ENCODE peak calls at places on chromosomes 2 and 18, in ten cellular contexts. D is cardiac fibroblast, Z is A549, G is GM12865, X is T-helper 1 cell, I is tibial nerve, P is non-pigmented ciliary epithelial cell, S is type B pancreatic cell, W is left cardiac atrium, J is midbrain. B is an unnamed sample.

GRCh38 chr2:49619804-49620203 is 465.5 kb upstream of the FSHR start:
- DNase-seq in D (no peak), Z (no peak), G (no peak), X (no peak), I (no peak), P (no peak), S (no peak), W (no peak), J (no peak), B (no peak)

GRCh38 chr2:74010087-74010541 is 25.4 kb downstream of the TET3 start:
- DNase-seq in D (peak; percentile 48), Z (no peak), G (no peak), X (no peak), I (no peak), P (no peak), S (peak; percentile 72), W (peak; percentile 58), J (no peak), B (no peak)

GRCh38 chr2:125745514-125745913 is 910.4 kb upstream of the GYPC start:
- DNase-seq in D (peak; percentile 7), Z (no peak), G (peak; percentile 84), X (no peak), I (no peak), P (no peak), S (no peak), W (no peak), J (peak; percentile 81), B (no peak)

GRCh38 chr2:126662623-126663022 is 6.7 kb downstream of the GYPC start:
- DNase-seq in D (no peak), Z (no peak), G (peak; percentile 60), X (no peak), I (no peak), P (no peak), S (no peak), W (no peak), J (no peak), B (no peak)

GRCh38 chr2:99878951-99879350 is 263.4 kb downstream of the AFF3 start:
- DNase-seq in D (peak; percentile 56), Z (no peak), G (no peak), X (no peak), I (no peak), P (no peak), S (no peak), W (no peak), J (no peak), B (no peak)

GRCh38 chr18:7272268-7273049 is 41.6 kb downstream of the LRRC30 start:
- DNase-seq in D (peak; percentile 89), Z (peak; percentile 33), G (no peak), X (no peak), I (peak; percentile 31), P (peak; percentile 50), S (no peak), W (peak; percentile 82), J (peak; percentile 81), B (peak; percentile 66)

GRCh38 chr2:174535757-174536703 is 49.2 kb upstream of the GPR155 start:
- DNase-seq in D (no peak), Z (no peak), G (peak; percentile 18), X (no peak), I (no peak), P (no peak), S (no peak), W (no peak), J (no peak), B (no peak)

GRCh38 chr2:88626171-88627054 is 851 bp downstream of the EIF2AK3 start:
- DNase-seq in D (peak; percentile 31), Z (peak; percentile 14), G (peak; percentile 57), X (peak; percentile 34), I (no peak), P (no peak), S (no peak), W (peak; percentile 50), J (no peak), B (peak; percentile 28)

GRCh38 chr2:16437189-16437588 is 228.4 kb downstream of the CYRIA start:
- DNase-seq in D (no peak), Z (no peak), G (no peak), X (no peak), I (no peak), P (no peak), S (no peak), W (no peak), J (no peak), B (no peak)

GRCh38 chr2:19352946-19353720 is 5.3 kb downstream of the OSR1 start:
- DNase-seq in D (no peak), Z (no peak), G (no peak), X (no peak), I (no peak), P (no peak), S (no peak), W (no peak), J (no peak), B (no peak)

GRCh38 chr2:32058130-32058529 is 5.2 kb upstream of the SPAST start:
- DNase-seq in D (no peak), Z (no peak), G (no peak), X (no peak), I (no peak), P (no peak), S (no peak), W (no peak), J (no peak), B (no peak)

GRCh38 chr2:95298471-95299111 is 1.4 kb downstream of the KCNIP3 start:
- DNase-seq in D (no peak), Z (no peak), G (no peak), X (no peak), I (no peak), P (no peak), S (no peak), W (no peak), J (no peak), B (peak; percentile 33)

GRCh38 chr2:160687629-160688028 is 194.0 kb upstream of the RBMS1 start:
- DNase-seq in D (no peak), Z (no peak), G (no peak), X (no peak), I (no peak), P (no peak), S (no peak), W (no peak), J (no peak), B (no peak)

GRCh38 chr18:13513015-13513414 is 213.3 kb downstream of the FAM210A start:
- DNase-seq in D (no peak), Z (no peak), G (no peak), X (no peak), I (no peak), P (no peak), S (no peak), W (no peak), J (no peak), B (no peak)

GRCh38 chr2:169562519-169562918 is 11.1 kb downstream of the FASTKD1 start:
- DNase-seq in D (no peak), Z (no peak), G (no peak), X (no peak), I (no peak), P (no peak), S (no peak), W (no peak), J (no peak), B (no peak)

GRCh38 chr2:222284466-222284865 is 14.3 kb downstream of the PAX3 start:
- DNase-seq in D (no peak), Z (no peak), G (no peak), X (no peak), I (no peak), P (no peak), S (no peak), W (no peak), J (no peak), B (no peak)

GRCh38 chr18:27175914-27176313 is 9.2 kb downstream of the CHST9 start:
- DNase-seq in D (no peak), Z (no peak), G (no peak), X (no peak), I (no peak), P (no peak), S (no peak), W (no peak), J (no peak), B (no peak)

GRCh38 chr2:55986700-55987440 is 63.3 kb upstream of the EFEMP1 start:
- DNase-seq in D (peak; percentile 58), Z (no peak), G (no peak), X (no peak), I (no peak), P (peak; percentile 52), S (no peak), W (no peak), J (no peak), B (no peak)

GRCh38 chr2:47513981-47514520 is 111.1 kb downstream of the MSH2 start:
- DNase-seq in D (no peak), Z (no peak), G (no peak), X (no peak), I (no peak), P (no peak), S (no peak), W (no peak), J (no peak), B (no peak)

GRCh38 chr2:118013221-118013723 is 598 bp downstream of the CCDC93 start:
- DNase-seq in D (no peak), Z (peak; percentile 55), G (peak; percentile 32), X (no peak), I (no peak), P (no peak), S (peak; percentile 69), W (peak; percentile 53), J (no peak), B (peak; percentile 77)

GRCh38 chr2:240449764-240450531 is 14.5 kb downstream of the GPC1 start:
- DNase-seq in D (no peak), Z (no peak), G (no peak), X (no peak), I (no peak), P (no peak), S (no peak), W (peak; percentile 12), J (no peak), B (no peak)

GRCh38 chr2:128487650-128488387 is 169.2 kb upstream of the HS6ST1 start:
- DNase-seq in D (no peak), Z (no peak), G (no peak), X (no peak), I (no peak), P (no peak), S (peak; percentile 39), W (no peak), J (no peak), B (no peak)

GRCh38 chr2:38245114-38245641 is 131.9 kb downstream of the ATL2 start:
- DNase-seq in D (no peak), Z (no peak), G (peak; percentile 17), X (no peak), I (no peak), P (no peak), S (no peak), W (no peak), J (no peak), B (no peak)

GRCh38 chr2:140997997-140998396 is 1132.8 kb downstream of the LRP1B start:
- DNase-seq in D (no peak), Z (no peak), G (no peak), X (no peak), I (no peak), P (no peak), S (no peak), W (no peak), J (no peak), B (no peak)

GRCh38 chr2:144493027-144493809 is 26.7 kb downstream of the ZEB2 start:
- DNase-seq in D (no peak), Z (no peak), G (no peak), X (no peak), I (no peak), P (no peak), S (no peak), W (no peak), J (no peak), B (no peak)

GRCh38 chr2:29697181-29697580 is 224.2 kb downstream of the ALK start:
- DNase-seq in D (no peak), Z (no peak), G (no peak), X (no peak), I (no peak), P (no peak), S (no peak), W (no peak), J (no peak), B (no peak)

GRCh38 chr2:72116081-72116533 is 31.6 kb downstream of the CYP26B1 start:
- DNase-seq in D (peak; percentile 15), Z (peak; percentile 72), G (no peak), X (no peak), I (no peak), P (no peak), S (peak; percentile 58), W (no peak), J (no peak), B (peak; percentile 45)

GRCh38 chr18:48543228-48543627 is 4.4 kb downstream of the CTIF start:
- DNase-seq in D (no peak), Z (no peak), G (no peak), X (no peak), I (no peak), P (no peak), S (no peak), W (no peak), J (no peak), B (no peak)

B was measured in AG20443.